ENCODE peak calls at places on chromosomes 3 and 15, in eight cellular contexts. One of them, this sample, is unnamed.

GRCh38 chr15:59292393-59292792 is 80.3 kb downstream of the MYO1E start:
- DNase-seq in nephron progenitor cell: no peak
- DNase-seq in RWPE2: no peak
- DNase-seq in B cell: no peak
- DNase-seq in HL-60: no peak
- DNase-seq in ovary: no peak
- DNase-seq in GM10248: no peak
- DNase-seq in cardiac fibroblast: peak; percentile 74
- DNase-seq in this sample: no peak

GRCh38 chr3:112092439-112093179 is 6.4 kb downstream of the C3orf52 start:
- DNase-seq in nephron progenitor cell: no peak
- DNase-seq in RWPE2: no peak
- DNase-seq in B cell: no peak
- DNase-seq in HL-60: no peak
- DNase-seq in ovary: no peak
- DNase-seq in GM10248: peak; percentile 23
- DNase-seq in cardiac fibroblast: peak; percentile 80
- DNase-seq in this sample: no peak

GRCh38 chr3:147120029-147120428 is 286.3 kb downstream of the ZIC4 start:
- DNase-seq in nephron progenitor cell: no peak
- DNase-seq in RWPE2: no peak
- DNase-seq in B cell: no peak
- DNase-seq in HL-60: no peak
- DNase-seq in ovary: no peak
- DNase-seq in GM10248: no peak
- DNase-seq in cardiac fibroblast: peak; percentile 13
- DNase-seq in this sample: no peak

GRCh38 chr15:39591141-39591895 is 10.4 kb downstream of the THBS1 start:
- DNase-seq in nephron progenitor cell: no peak
- DNase-seq in RWPE2: no peak
- DNase-seq in B cell: no peak
- DNase-seq in HL-60: no peak
- DNase-seq in ovary: no peak
- DNase-seq in GM10248: no peak
- DNase-seq in cardiac fibroblast: peak; percentile 67
- DNase-seq in this sample: no peak

GRCh38 chr3:122975163-122975923 is 52.2 kb downstream of the SEMA5B start:
- DNase-seq in nephron progenitor cell: peak; percentile 40
- DNase-seq in RWPE2: no peak
- DNase-seq in B cell: no peak
- DNase-seq in HL-60: peak; percentile 62
- DNase-seq in ovary: peak; percentile 68
- DNase-seq in GM10248: peak; percentile 39
- DNase-seq in cardiac fibroblast: peak; percentile 48
- DNase-seq in this sample: no peak

GRCh38 chr3:54355795-54356194 is 233.4 kb downstream of the CACNA2D3 start:
- DNase-seq in nephron progenitor cell: no peak
- DNase-seq in RWPE2: no peak
- DNase-seq in B cell: no peak
- DNase-seq in HL-60: no peak
- DNase-seq in ovary: no peak
- DNase-seq in GM10248: no peak
- DNase-seq in cardiac fibroblast: peak; percentile 17
- DNase-seq in this sample: no peak

GRCh38 chr15:71559098-71559497 is 251.3 kb upstream of the NR2E3 start:
- DNase-seq in nephron progenitor cell: no peak
- DNase-seq in RWPE2: peak; percentile 85
- DNase-seq in B cell: no peak
- DNase-seq in HL-60: no peak
- DNase-seq in ovary: no peak
- DNase-seq in GM10248: no peak
- DNase-seq in cardiac fibroblast: peak; percentile 41
- DNase-seq in this sample: no peak

GRCh38 chr15:42686281-42686680 is 50.6 kb downstream of the CDAN1 start:
- DNase-seq in nephron progenitor cell: no peak
- DNase-seq in RWPE2: no peak
- DNase-seq in B cell: no peak
- DNase-seq in HL-60: no peak
- DNase-seq in ovary: no peak
- DNase-seq in GM10248: no peak
- DNase-seq in cardiac fibroblast: no peak
- DNase-seq in this sample: no peak

GRCh38 chr15:98523912-98524255 is 124.5 kb upstream of the IGF1R start:
- DNase-seq in nephron progenitor cell: no peak
- DNase-seq in RWPE2: no peak
- DNase-seq in B cell: no peak
- DNase-seq in HL-60: no peak
- DNase-seq in ovary: no peak
- DNase-seq in GM10248: no peak
- DNase-seq in cardiac fibroblast: no peak
- DNase-seq in this sample: no peak

GRCh38 chr3:32856355-32856889 is 38.6 kb downstream of the TRIM71 start:
- DNase-seq in nephron progenitor cell: no peak
- DNase-seq in RWPE2: no peak
- DNase-seq in B cell: no peak
- DNase-seq in HL-60: no peak
- DNase-seq in ovary: no peak
- DNase-seq in GM10248: no peak
- DNase-seq in cardiac fibroblast: no peak
- DNase-seq in this sample: no peak

GRCh38 chr3:19149388-19149787 is 1.1 kb downstream of the KCNH8 start:
- DNase-seq in nephron progenitor cell: peak; percentile 70
- DNase-seq in RWPE2: no peak
- DNase-seq in B cell: no peak
- DNase-seq in HL-60: peak; percentile 7
- DNase-seq in ovary: no peak
- DNase-seq in GM10248: peak; percentile 12
- DNase-seq in cardiac fibroblast: peak; percentile 37
- DNase-seq in this sample: no peak

GRCh38 chr3:98390366-98390765 is at the start of gene OR5K3:
- DNase-seq in nephron progenitor cell: no peak
- DNase-seq in RWPE2: no peak
- DNase-seq in B cell: no peak
- DNase-seq in HL-60: no peak
- DNase-seq in ovary: no peak
- DNase-seq in GM10248: no peak
- DNase-seq in cardiac fibroblast: no peak
- DNase-seq in this sample: no peak

GRCh38 chr3:185982632-185983031 is 44.8 kb upstream of the TRA2B start:
- DNase-seq in nephron progenitor cell: no peak
- DNase-seq in RWPE2: no peak
- DNase-seq in B cell: no peak
- DNase-seq in HL-60: no peak
- DNase-seq in ovary: no peak
- DNase-seq in GM10248: no peak
- DNase-seq in cardiac fibroblast: no peak
- DNase-seq in this sample: no peak

GRCh38 chr3:128550471-128551126 is 57.6 kb upstream of the GATA2 start:
- DNase-seq in nephron progenitor cell: no peak
- DNase-seq in RWPE2: no peak
- DNase-seq in B cell: no peak
- DNase-seq in HL-60: no peak
- DNase-seq in ovary: no peak
- DNase-seq in GM10248: no peak
- DNase-seq in cardiac fibroblast: no peak
- DNase-seq in this sample: no peak

GRCh38 chr3:5726618-5727017 is 539.1 kb downstream of the EDEM1 start:
- DNase-seq in nephron progenitor cell: no peak
- DNase-seq in RWPE2: no peak
- DNase-seq in B cell: no peak
- DNase-seq in HL-60: no peak
- DNase-seq in ovary: no peak
- DNase-seq in GM10248: no peak
- DNase-seq in cardiac fibroblast: no peak
- DNase-seq in this sample: no peak
- TF ChIP-seq CTCF in nephron progenitor cell: no peak
- TF ChIP-seq CTCF in RWPE2: no peak
- TF ChIP-seq CTCF in B cell: no peak
- TF ChIP-seq CTCF in HL-60: no peak
- TF ChIP-seq CTCF in ovary: no peak
- TF ChIP-seq CTCF in GM10248: no peak
- TF ChIP-seq CTCF in cardiac fibroblast: no peak
- TF ChIP-seq CTCF in this sample: no peak

GRCh38 chr15:31366169-31366734 is 39.6 kb downstream of the KLF13 start:
- DNase-seq in nephron progenitor cell: no peak
- DNase-seq in RWPE2: no peak
- DNase-seq in B cell: no peak
- DNase-seq in HL-60: no peak
- DNase-seq in ovary: peak; percentile 72
- DNase-seq in GM10248: no peak
- DNase-seq in cardiac fibroblast: peak; percentile 53
- DNase-seq in this sample: peak; percentile 73

GRCh38 chr15:31362886-31363285 is 36.3 kb downstream of the KLF13 start:
- DNase-seq in nephron progenitor cell: no peak
- DNase-seq in RWPE2: no peak
- DNase-seq in B cell: no peak
- DNase-seq in HL-60: no peak
- DNase-seq in ovary: no peak
- DNase-seq in GM10248: no peak
- DNase-seq in cardiac fibroblast: no peak
- DNase-seq in this sample: no peak

GRCh38 chr15:31365032-31365654 is 38.5 kb downstream of the KLF13 start:
- DNase-seq in nephron progenitor cell: no peak
- DNase-seq in RWPE2: no peak
- DNase-seq in B cell: no peak
- DNase-seq in HL-60: no peak
- DNase-seq in ovary: no peak
- DNase-seq in GM10248: no peak
- DNase-seq in cardiac fibroblast: no peak
- DNase-seq in this sample: no peak

GRCh38 chr15:31365655-31366127 is 39.1 kb downstream of the KLF13 start:
- DNase-seq in nephron progenitor cell: peak; percentile 66
- DNase-seq in RWPE2: no peak
- DNase-seq in B cell: peak; percentile 68
- DNase-seq in HL-60: peak; percentile 94
- DNase-seq in ovary: peak; percentile 98
- DNase-seq in GM10248: peak; percentile 79
- DNase-seq in cardiac fibroblast: peak; percentile 94
- DNase-seq in this sample: peak; percentile 82

DNA sequence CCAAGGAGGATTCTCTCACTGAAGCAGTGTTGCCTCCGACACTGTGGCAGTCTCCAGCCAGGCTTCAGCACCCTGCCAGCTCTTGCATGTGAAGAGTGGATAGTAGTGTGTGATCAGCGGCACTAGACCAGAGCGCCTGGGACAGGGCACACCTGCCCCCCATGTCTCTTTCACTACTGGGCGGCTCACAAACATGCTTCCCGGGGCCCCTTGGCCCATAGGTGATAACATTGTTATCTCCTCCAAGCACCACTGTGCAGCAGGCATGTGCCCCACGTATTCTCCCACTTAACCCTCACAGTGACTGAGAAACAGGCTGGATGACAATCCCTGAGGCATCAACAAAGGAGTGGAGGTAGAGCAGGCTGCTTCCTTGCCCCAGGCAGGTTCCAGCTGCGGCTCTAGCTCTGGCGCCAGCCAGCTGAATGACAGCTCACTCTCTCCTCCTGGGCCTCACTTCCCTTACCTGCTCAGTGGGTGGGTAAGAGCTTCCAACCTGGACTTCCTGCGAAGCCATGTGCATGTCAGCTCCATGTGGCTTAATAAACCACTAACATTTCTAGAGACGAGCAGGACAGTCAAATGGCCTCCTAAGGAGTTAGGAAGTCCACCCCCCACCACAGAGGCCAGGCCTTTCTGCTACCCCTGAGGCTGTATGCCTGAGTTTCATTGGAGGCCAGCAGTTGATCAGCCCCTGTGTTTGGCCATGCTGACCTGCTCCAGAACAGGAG is 37.8 kb downstream of the KLF13 start:
- DNase-seq in nephron progenitor cell: no peak
- DNase-seq in RWPE2: no peak
- DNase-seq in B cell: no peak
- DNase-seq in HL-60: peak; percentile 45
- DNase-seq in ovary: no peak
- DNase-seq in GM10248: no peak
- DNase-seq in cardiac fibroblast: no peak
- DNase-seq in this sample: no peak
- TF ChIP-seq CTCF in nephron progenitor cell: no peak
- TF ChIP-seq CTCF in RWPE2: no peak
- TF ChIP-seq CTCF in B cell: no peak
- TF ChIP-seq CTCF in HL-60: no peak
- TF ChIP-seq CTCF in ovary: no peak
- TF ChIP-seq CTCF in GM10248: no peak
- TF ChIP-seq CTCF in cardiac fibroblast: no peak
- TF ChIP-seq CTCF in this sample: no peak

GRCh38 chr3:113695818-113696645 is at the start of gene USF3:
- DNase-seq in nephron progenitor cell: peak; percentile 74
- DNase-seq in RWPE2: peak; percentile 61
- DNase-seq in B cell: peak; percentile 85
- DNase-seq in HL-60: peak; percentile 75
- DNase-seq in ovary: peak; percentile 74
- DNase-seq in GM10248: peak; percentile 94
- DNase-seq in cardiac fibroblast: peak; percentile 63
- DNase-seq in this sample: no peak

GRCh38 chr3:113697192-113698090 is 999 bp upstream of the USF3 start:
- DNase-seq in nephron progenitor cell: peak; percentile 12
- DNase-seq in RWPE2: no peak
- DNase-seq in B cell: no peak
- DNase-seq in HL-60: peak; percentile 12
- DNase-seq in ovary: peak; percentile 30
- DNase-seq in GM10248: peak; percentile 15
- DNase-seq in cardiac fibroblast: peak; percentile 27
- DNase-seq in this sample: no peak

GRCh38 chr3:113695426-113695817 is 1.0 kb downstream of the USF3 start:
- DNase-seq in nephron progenitor cell: no peak
- DNase-seq in RWPE2: no peak
- DNase-seq in B cell: peak; percentile 41
- DNase-seq in HL-60: no peak
- DNase-seq in ovary: no peak
- DNase-seq in GM10248: no peak
- DNase-seq in cardiac fibroblast: peak; percentile 5
- DNase-seq in this sample: no peak

GRCh38 chr3:113698213-113698742 is 1.8 kb upstream of the USF3 start:
- DNase-seq in nephron progenitor cell: no peak
- DNase-seq in RWPE2: no peak
- DNase-seq in B cell: no peak
- DNase-seq in HL-60: no peak
- DNase-seq in ovary: no peak
- DNase-seq in GM10248: no peak
- DNase-seq in cardiac fibroblast: no peak
- DNase-seq in this sample: no peak

GRCh38 chr3:113696658-113697191 is 283 bp upstream of the USF3 start:
- DNase-seq in nephron progenitor cell: peak; percentile 97
- DNase-seq in RWPE2: peak; percentile 99
- DNase-seq in B cell: peak; percentile 99
- DNase-seq in HL-60: peak; percentile 99
- DNase-seq in ovary: peak; percentile 99
- DNase-seq in GM10248: peak; percentile 99
- DNase-seq in cardiac fibroblast: peak; percentile 100
- DNase-seq in this sample: peak; percentile 99
- TF ChIP-seq CTCF in nephron progenitor cell: no peak
- TF ChIP-seq CTCF in RWPE2: no peak
- TF ChIP-seq CTCF in B cell: no peak
- TF ChIP-seq CTCF in HL-60: no peak
- TF ChIP-seq CTCF in ovary: no peak
- TF ChIP-seq CTCF in GM10248: no peak
- TF ChIP-seq CTCF in cardiac fibroblast: peak; percentile 12
- TF ChIP-seq CTCF in this sample: peak; percentile 57

DNA sequence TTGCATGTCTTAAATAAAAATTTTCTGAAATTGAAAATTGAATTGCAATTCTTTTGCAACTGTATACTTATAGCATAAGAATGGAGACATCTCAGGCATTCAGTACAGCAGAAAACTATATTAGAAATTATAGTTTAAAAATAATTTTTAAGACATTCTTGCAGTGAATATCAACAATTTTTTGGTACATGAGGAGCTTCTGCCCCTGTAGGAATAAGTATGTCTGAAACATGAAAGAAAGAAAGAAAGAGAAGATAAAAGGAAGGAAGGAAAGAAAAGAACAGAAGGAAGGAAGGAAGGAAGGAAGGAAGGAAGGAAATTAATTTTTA is 165.0 kb downstream of the GMNC start:
- DNase-seq in nephron progenitor cell: no peak
- DNase-seq in RWPE2: no peak
- DNase-seq in B cell: no peak
- DNase-seq in HL-60: no peak
- DNase-seq in ovary: no peak
- DNase-seq in GM10248: no peak
- DNase-seq in cardiac fibroblast: no peak
- DNase-seq in this sample: no peak
- TF ChIP-seq CTCF in nephron progenitor cell: peak; percentile 12
- TF ChIP-seq CTCF in RWPE2: peak; percentile 63
- TF ChIP-seq CTCF in B cell: no peak
- TF ChIP-seq CTCF in HL-60: no peak
- TF ChIP-seq CTCF in ovary: no peak
- TF ChIP-seq CTCF in GM10248: no peak
- TF ChIP-seq CTCF in cardiac fibroblast: no peak
- TF ChIP-seq CTCF in this sample: peak; percentile 66